ENCODE peak calls at places on chromosomes 3 and 15, in four cellular contexts. T is mesothelial cell of epicardium, K is IMR-90, U is neural progenitor cell. D is an unnamed sample.

GRCh38 chr3:50660386-50660785 is 14.3 kb upstream of the DOCK3 start:
- DNase-seq in U (no peak), T (no peak), K (no peak), D (no peak)

GRCh38 chr15:99122831-99123705 is 18.2 kb downstream of the SYNM start:
- DNase-seq in T (no peak), U (no peak), K (no peak), D (no peak)

GRCh38 chr3:178320481-178321352 is 215.5 kb upstream of the KCNMB2 start:
- DNase-seq in T (no peak), U (no peak), K (peak), D (no peak)

GRCh38 chr3:113241292-113242033 is 30.1 kb downstream of the BOC start:
- DNase-seq in T (peak), U (peak), K (peak), D (no peak)

GRCh38 chr3:151216641-151217040 is 13.6 kb upstream of the GPR171 start:
- DNase-seq in U (no peak), K (peak), T (no peak), D (no peak)

GRCh38 chr3:188469228-188469885 is 315.4 kb downstream of the LPP start:
- DNase-seq in U (no peak), T (no peak), K (no peak), D (no peak)

GRCh38 chr3:89032331-89033063 is 74.9 kb upstream of the EPHA3 start:
- DNase-seq in K (peak), U (no peak), T (no peak), D (no peak)

GRCh38 chr15:48647963-48648362 is 2.5 kb upstream of the FBN1 start:
- DNase-seq in K (peak), T (no peak), U (peak), D (no peak)

GRCh38 chr15:37773111-37773860 is 161.2 kb upstream of the TMCO5A start:
- DNase-seq in U (no peak), K (peak), T (no peak), D (no peak)

GRCh38 chr15:58877999-58878825 is 55.3 kb downstream of the SLTM start:
- DNase-seq in T (no peak), K (no peak), U (no peak), D (no peak)

DNA sequence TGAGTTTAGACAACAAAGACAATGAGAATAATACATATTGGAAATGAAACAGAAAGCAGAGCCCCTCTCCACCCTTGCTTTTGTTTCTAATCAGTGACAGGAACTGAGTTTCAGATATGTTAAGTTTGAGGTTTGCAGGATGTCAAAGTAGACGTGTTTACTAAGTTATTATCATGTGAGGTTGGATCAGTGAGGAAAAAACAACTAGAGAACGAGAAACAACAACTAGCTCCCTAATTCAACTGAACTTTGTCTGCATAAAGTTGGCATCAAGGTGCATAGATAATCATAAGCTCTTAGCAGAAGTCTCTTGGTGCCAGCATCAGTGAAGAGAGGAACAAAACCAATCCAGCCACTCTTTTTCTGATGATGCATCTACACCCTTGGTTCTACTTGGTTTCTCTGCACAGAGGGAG is 491.1 kb upstream of the NR2F2 start:
- DNase-seq in K (no peak), T (no peak), U (no peak), D (no peak)
- TF ChIP-seq CTCF in K (no peak), T (no peak), U (no peak), D (no peak)

DNA sequence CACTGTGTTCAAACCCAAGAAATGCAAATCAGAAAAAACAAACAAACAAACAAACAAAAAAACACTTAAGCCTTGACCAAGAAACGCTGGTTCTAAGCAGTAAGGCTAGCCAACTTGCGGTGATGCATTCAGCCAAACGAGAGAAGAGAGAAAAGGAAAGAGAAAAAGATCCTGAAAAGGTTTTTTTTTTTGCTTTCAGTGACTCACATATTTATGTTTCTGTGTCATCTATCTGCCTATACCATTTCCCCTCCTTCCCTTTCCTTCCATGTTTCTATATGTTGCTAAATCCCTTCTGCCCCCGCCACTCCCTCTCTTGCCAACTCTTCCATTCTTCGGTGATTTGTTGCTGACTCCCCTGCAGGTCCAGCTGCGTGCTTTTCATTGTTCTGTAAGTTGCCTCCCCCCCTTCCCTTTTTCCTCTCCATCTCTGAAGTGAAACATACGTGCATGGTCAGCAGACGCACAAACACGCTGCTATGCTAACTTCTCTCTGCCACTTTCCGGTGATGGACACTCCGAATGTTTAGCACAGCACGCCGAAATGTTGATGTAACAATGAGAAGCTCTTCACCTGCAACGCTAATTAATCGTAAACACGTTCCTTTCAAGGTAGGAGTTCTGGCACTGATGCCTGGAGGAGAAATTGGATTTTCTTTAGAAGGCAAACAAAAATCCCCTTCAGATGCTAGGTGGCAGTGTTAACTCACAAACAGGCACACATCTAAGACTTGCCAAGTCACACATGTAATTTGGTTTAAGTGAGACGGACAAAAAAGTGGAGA is 154.5 kb downstream of the TUSC7 start:
- DNase-seq in K (peak), T (no peak), U (peak), D (no peak)
- TF ChIP-seq CTCF in K (peak), T (peak), U (peak), D (no peak)

GRCh38 chr3:5813521-5813920 is 626.0 kb downstream of the EDEM1 start:
- DNase-seq in K (no peak), T (no peak), U (no peak), D (no peak)
- TF ChIP-seq CTCF in K (no peak), T (no peak), U (no peak), D (no peak)

GRCh38 chr15:69158201-69158842 is 2.1 kb upstream of the GLCE start:
- DNase-seq in T (no peak), U (no peak), K (no peak), D (no peak)

GRCh38 chr15:69154026-69154425 is 6.4 kb upstream of the GLCE start:
- DNase-seq in U (no peak), T (no peak), K (peak), D (no peak)

GRCh38 chr15:69158843-69159240 is 1.6 kb upstream of the GLCE start:
- DNase-seq in U (no peak), T (no peak), K (no peak), D (no peak)

GRCh38 chr15:69154684-69155083 is 5.8 kb upstream of the GLCE start:
- DNase-seq in T (no peak), U (no peak), K (peak), D (no peak)

GRCh38 chr15:69156726-69157381 is 3.6 kb upstream of the GLCE start:
- DNase-seq in T (no peak), U (no peak), K (no peak), D (no peak)
- TF ChIP-seq CTCF in T (no peak), U (no peak), K (no peak), D (no peak)

DNA sequence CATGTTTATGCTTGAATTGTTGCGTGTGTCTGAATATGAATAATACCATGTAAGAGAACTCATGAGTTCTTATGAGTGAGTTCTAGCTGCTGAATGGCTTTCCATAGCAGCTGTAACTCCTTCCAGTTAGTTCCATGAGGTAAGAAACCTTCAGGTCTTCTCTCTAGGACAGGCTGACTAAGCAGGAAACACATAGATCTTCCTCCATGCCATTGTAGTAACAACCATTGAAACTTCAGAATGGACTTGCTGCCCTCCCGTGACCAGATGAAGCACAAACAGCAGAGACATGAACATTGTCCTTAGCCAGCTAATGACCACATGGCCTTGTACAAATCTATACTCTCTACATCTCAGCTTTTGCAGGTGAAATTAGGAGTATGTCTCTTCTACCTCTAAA is 200.0 kb downstream of the ZNF385D start:
- DNase-seq in T (no peak), U (no peak), K (no peak), D (no peak)
- TF ChIP-seq CTCF in T (no peak), U (peak), K (no peak), D (no peak)

GRCh38 chr3:111809196-111809595 is 49.9 kb upstream of the PHLDB2 start:
- DNase-seq in T (no peak), K (peak), U (no peak), D (no peak)
- TF ChIP-seq CTCF in T (no peak), K (no peak), U (no peak), D (no peak)

GRCh38 chr15:101662203-101662602 is 10.0 kb upstream of the TM2D3 start:
- DNase-seq in U (no peak), T (no peak), K (no peak), D (no peak)

GRCh38 chr15:101669744-101670143 is 17.6 kb upstream of the TM2D3 start:
- DNase-seq in T (no peak), U (no peak), K (no peak), D (no peak)

GRCh38 chr15:101660005-101660404 is 7.8 kb upstream of the TM2D3 start:
- DNase-seq in T (no peak), K (no peak), U (no peak), D (no peak)

DNA sequence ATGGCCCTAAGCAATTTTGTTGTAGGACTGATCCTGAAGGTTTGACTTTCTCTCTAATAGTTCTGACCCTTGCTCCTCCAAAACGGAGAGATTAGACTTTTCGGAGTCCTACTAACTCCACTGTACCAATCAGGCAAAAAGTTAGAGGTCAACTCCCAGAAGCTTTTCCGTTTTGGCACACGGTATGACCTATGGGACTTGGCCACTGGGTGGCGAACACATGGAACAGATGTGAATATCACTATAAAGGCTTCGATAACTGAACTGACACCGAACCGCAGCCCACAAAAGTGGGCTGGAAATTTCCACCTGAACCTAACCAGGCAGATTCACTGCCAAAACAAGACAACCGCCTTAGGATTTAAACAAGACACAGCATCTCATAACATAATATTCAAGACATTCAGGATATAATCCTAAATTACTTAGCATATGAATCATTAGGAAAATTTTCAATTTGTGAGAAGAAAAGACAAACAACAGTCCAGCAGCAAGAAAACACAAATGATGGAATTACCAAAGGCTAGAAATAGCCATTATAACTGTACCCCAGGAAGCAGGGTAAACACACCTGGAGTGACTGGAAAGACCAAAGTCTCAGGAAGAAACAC is 12.2 kb upstream of the TM2D3 start:
- DNase-seq in K (no peak), T (no peak), U (peak), D (no peak)
- TF ChIP-seq CTCF in K (peak), T (no peak), U (peak), D (no peak)

DNA sequence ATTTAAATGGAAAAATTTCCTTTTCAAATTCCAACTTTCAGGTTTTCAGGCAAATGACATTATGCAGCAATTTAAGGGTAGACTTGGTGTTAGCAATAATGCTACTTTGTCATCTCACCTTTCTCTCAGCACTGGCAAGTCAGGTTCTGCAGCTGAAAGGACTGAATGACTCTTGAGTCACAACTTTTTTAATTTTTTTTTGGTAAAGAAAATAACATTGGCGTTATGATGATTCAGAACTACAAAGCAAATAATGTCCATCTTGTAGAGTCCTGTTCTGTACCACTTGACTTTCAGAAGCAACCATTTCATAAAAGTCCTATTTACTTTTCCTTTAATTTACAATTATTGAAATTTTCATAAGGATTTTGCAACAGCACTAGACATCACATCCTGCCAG is 681.5 kb upstream of the SEMA6D start:
- DNase-seq in T (no peak), U (no peak), K (no peak), D (no peak)
- TF ChIP-seq CTCF in T (no peak), U (no peak), K (no peak), D (no peak)